ENCODE peak calls at places on chromosomes 1 and 21, in ten cellular contexts. S is H9, G is left lung, F is GM13977, P is fibroblast of pulmonary artery, T is Calu3, W is progenitor cell of endocrine pancreas, Y is neural crest cell, Q is endothelial cell, N is left ventricle myocardium inferior. M is an unnamed sample.

GRCh38 chr1:158248122-158248521 is 6.1 kb upstream of the CD1A start:
- DNase-seq in S (no peak), G (no peak), F (no peak), P (no peak), T (no peak), W (no peak), Y (no peak), Q (no peak), N (no peak), M (peak; percentile 32)

GRCh38 chr1:1891349-1892078 is 627 bp upstream of the GNB1 start:
- DNase-seq in S (peak; percentile 69), G (peak; percentile 92), F (peak; percentile 87), P (peak; percentile 51), T (peak; percentile 22), W (peak; percentile 49), Y (peak; percentile 50), Q (peak; percentile 62), N (peak; percentile 79), M (no peak)

GRCh38 chr1:207658904-207659485 is 14.1 kb downstream of the CR1L start:
- DNase-seq in S (no peak), G (peak; percentile 49), F (no peak), P (no peak), T (no peak), W (no peak), Y (no peak), Q (no peak), N (no peak), M (no peak)

GRCh38 chr1:203202431-203203245 is 16.1 kb upstream of the CHI3L1 start:
- DNase-seq in S (no peak), G (no peak), F (no peak), P (peak; percentile 98), T (no peak), W (no peak), Y (no peak), Q (no peak), N (peak; percentile 58), M (no peak)

GRCh38 chr1:64469121-64469520 is 808 bp upstream of the CACHD1 start:
- DNase-seq in S (peak; percentile 50), G (no peak), F (no peak), P (no peak), T (no peak), W (no peak), Y (no peak), Q (no peak), N (no peak), M (no peak)

GRCh38 chr1:33296082-33296458 is 24.8 kb downstream of the A3GALT2 start:
- DNase-seq in S (no peak), G (no peak), F (no peak), P (no peak), T (no peak), W (no peak), Y (no peak), Q (no peak), N (no peak), M (no peak)

GRCh38 chr1:216686860-216687545 is 36.2 kb downstream of the ESRRG start:
- DNase-seq in S (peak; percentile 41), G (no peak), F (no peak), P (peak; percentile 12), T (no peak), W (no peak), Y (no peak), Q (no peak), N (no peak), M (no peak)

GRCh38 chr1:36349839-36350238 is 26.4 kb upstream of the EVA1B start:
- DNase-seq in S (no peak), G (no peak), F (no peak), P (no peak), T (no peak), W (no peak), Y (no peak), Q (no peak), N (no peak), M (no peak)

GRCh38 chr1:33918368-33918767 is 54.5 kb downstream of the HMGB4 start:
- DNase-seq in S (no peak), G (no peak), F (no peak), P (peak; percentile 3), T (no peak), W (no peak), Y (no peak), Q (no peak), N (no peak), M (no peak)

GRCh38 chr1:173134029-173134428 is 73.1 kb downstream of the TNFSF4 start:
- DNase-seq in S (no peak), G (no peak), F (no peak), P (peak; percentile 50), T (no peak), W (no peak), Y (no peak), Q (no peak), N (no peak), M (no peak)

GRCh38 chr1:207815913-207816312 is 64.1 kb downstream of the CD46 start:
- DNase-seq in S (no peak), G (no peak), F (no peak), P (no peak), T (no peak), W (no peak), Y (no peak), Q (no peak), N (no peak), M (no peak)

GRCh38 chr1:172443666-172444453 is at the start of gene PIGC:
- DNase-seq in S (peak; percentile 93), G (peak; percentile 99), F (peak; percentile 91), P (peak; percentile 89), T (peak; percentile 97), W (peak; percentile 81), Y (peak; percentile 87), Q (peak; percentile 87), N (peak; percentile 91), M (peak; percentile 80)

GRCh38 chr1:206809504-206810084 is 37.3 kb upstream of the IL10 start:
- DNase-seq in S (no peak), G (no peak), F (no peak), P (peak; percentile 78), T (peak; percentile 24), W (no peak), Y (no peak), Q (peak; percentile 13), N (no peak), M (no peak)

DNA sequence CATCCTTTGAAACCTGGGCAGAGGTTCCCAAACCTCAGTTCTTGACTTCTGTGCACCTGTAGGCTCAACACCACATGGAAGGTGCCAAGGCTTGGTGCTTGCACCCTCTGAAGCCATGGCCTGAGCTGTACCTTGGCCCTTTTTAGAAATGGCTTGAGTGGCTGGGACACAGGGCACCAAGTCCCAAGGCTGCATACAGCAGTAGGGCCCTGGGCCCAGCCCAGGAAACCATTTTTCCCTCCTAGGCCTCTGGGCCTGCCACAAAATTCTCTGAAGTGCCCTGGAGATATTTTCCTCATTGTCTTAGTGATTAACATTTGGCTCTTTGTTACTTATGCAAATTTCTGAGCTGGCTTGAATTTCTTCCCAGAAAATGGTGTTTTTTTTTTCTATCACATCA is 65.6 kb upstream of the ACTRT2 start:
- DNase-seq in S (no peak), G (peak; percentile 6), F (no peak), P (no peak), T (no peak), W (no peak), Y (no peak), Q (no peak), N (no peak), M (no peak)
- TF ChIP-seq CTCF in S (no peak), G (no peak), F (no peak), P (no peak), T (no peak), W (no peak), Y (no peak), Q (no peak), N (no peak), M (no peak)

GRCh38 chr1:85611856-85612255 is 31.3 kb downstream of the CCN1 start:
- DNase-seq in S (no peak), G (peak; percentile 69), F (no peak), P (peak; percentile 99), T (peak; percentile 88), W (no peak), Y (no peak), Q (no peak), N (no peak), M (no peak)

GRCh38 chr1:85615536-85615935 is 35.0 kb downstream of the CCN1 start:
- DNase-seq in S (no peak), G (no peak), F (no peak), P (peak; percentile 47), T (no peak), W (no peak), Y (no peak), Q (no peak), N (no peak), M (no peak)

GRCh38 chr1:85611390-85611789 is 30.8 kb downstream of the CCN1 start:
- DNase-seq in S (no peak), G (no peak), F (no peak), P (peak; percentile 75), T (no peak), W (no peak), Y (no peak), Q (no peak), N (no peak), M (no peak)

GRCh38 chr1:85609976-85610375 is 29.4 kb downstream of the CCN1 start:
- DNase-seq in S (no peak), G (no peak), F (no peak), P (no peak), T (no peak), W (no peak), Y (no peak), Q (no peak), N (no peak), M (no peak)

GRCh38 chr1:85612704-85613361 is 32.3 kb downstream of the CCN1 start:
- DNase-seq in S (peak; percentile 47), G (no peak), F (no peak), P (peak; percentile 95), T (peak; percentile 58), W (no peak), Y (no peak), Q (no peak), N (no peak), M (no peak)
- TF ChIP-seq CTCF in S (peak; percentile 70), G (no peak), F (peak; percentile 39), P (peak; percentile 69), T (peak; percentile 58), W (peak; percentile 39), Y (peak; percentile 42), Q (no peak), N (peak; percentile 39), M (no peak)

GRCh38 chr1:31707711-31708110 is 3.9 kb upstream of the COL16A1 start:
- DNase-seq in S (no peak), G (no peak), F (peak; percentile 66), P (peak; percentile 85), T (peak; percentile 32), W (no peak), Y (no peak), Q (no peak), N (no peak), M (no peak)
- TF ChIP-seq CTCF in S (peak; percentile 34), G (no peak), F (peak; percentile 52), P (peak; percentile 58), T (peak; percentile 23), W (no peak), Y (no peak), Q (no peak), N (peak; percentile 11), M (no peak)

DNA sequence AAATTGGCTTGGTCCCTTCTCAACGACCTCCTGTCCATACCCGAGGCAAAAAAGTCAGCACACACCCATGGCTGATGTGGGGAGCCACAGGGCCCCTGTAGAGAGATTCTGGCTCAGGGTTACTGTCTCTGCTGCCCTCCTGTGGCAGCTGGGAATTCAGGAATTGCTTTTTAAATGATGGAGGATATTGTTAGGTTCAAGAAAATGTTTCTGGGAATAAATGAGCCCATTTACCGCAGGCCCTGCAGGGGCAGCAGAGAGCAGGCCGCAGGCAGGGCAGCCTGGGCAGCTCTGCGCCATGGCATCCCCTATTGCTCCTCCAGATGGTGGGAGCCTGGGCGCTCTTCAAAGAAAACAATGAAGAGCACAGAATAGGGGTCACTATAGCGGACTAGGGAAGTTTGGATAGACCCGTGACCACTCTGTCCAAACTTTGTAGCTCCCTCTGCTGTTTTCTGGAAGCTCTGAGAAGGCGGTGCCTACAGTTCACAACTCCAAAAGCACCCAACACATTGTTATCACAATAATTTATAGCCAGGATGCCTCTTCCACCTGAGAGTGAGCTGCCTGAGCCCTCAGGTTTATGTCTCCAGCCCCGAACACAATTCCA is 201.1 kb downstream of the BACH1 start:
- DNase-seq in S (peak; percentile 79), G (no peak), F (peak; percentile 7), P (peak; percentile 33), T (peak; percentile 50), W (no peak), Y (no peak), Q (peak; percentile 10), N (no peak), M (no peak)
- TF ChIP-seq CTCF in S (peak; percentile 95), G (peak; percentile 31), F (peak; percentile 29), P (peak; percentile 53), T (peak; percentile 58), W (peak; percentile 50), Y (peak; percentile 58), Q (peak; percentile 68), N (peak; percentile 52), M (no peak)